ENCODE peak calls at places on chromosomes 4 and X, in four cellular contexts. G, W, S and V are unnamed samples.

GRCh38 chrX:154429708-154430107 is 1.2 kb downstream of the ATP6AP1 start:
- DNase-seq in W (no peak), S (no peak), G (no peak), V (peak; percentile 44)

GRCh38 chr4:113173865-113174264 is 124.4 kb downstream of the ANK2 start:
- DNase-seq in W (no peak), G (no peak), S (no peak), V (no peak)

GRCh38 chr4:121164291-121164690 is at the start of gene TNIP3:
- DNase-seq in S (no peak), G (no peak), W (no peak), V (no peak)

GRCh38 chrX:48498374-48498809 is 10.4 kb upstream of the PORCN start:
- DNase-seq in G (no peak), S (no peak), W (no peak), V (no peak)

GRCh38 chr4:153448003-153448731 is 18.0 kb upstream of the TMEM131L start:
- DNase-seq in G (no peak), S (no peak), W (no peak), V (no peak)

GRCh38 chr4:176660561-176660960 is 132.2 kb downstream of the VEGFC start:
- DNase-seq in W (no peak), S (no peak), G (no peak), V (peak; percentile 26)

GRCh38 chrX:30570505-30570904 is 7.1 kb downstream of the TASL start:
- DNase-seq in S (no peak), W (no peak), G (no peak), V (no peak)

GRCh38 chrX:76427560-76428242 is at the start of gene MAGEE1:
- DNase-seq in G (peak; percentile 82), S (peak; percentile 53), W (no peak), V (peak; percentile 75)

GRCh38 chr4:139207873-139208403 is 30.9 kb upstream of the ELF2 start:
- DNase-seq in G (no peak), W (no peak), S (no peak), V (no peak)

GRCh38 chr4:184575306-184575705 is 73.9 kb downstream of the CASP3 start:
- DNase-seq in S (no peak), W (no peak), G (no peak), V (no peak)

GRCh38 chr4:740656-741282 is 35.1 kb downstream of the PCGF3 start:
- DNase-seq in S (no peak), W (no peak), G (no peak), V (no peak)
- H3K27ac ChIP-seq in S (no peak overlapping the region), W (no peak overlapping the region), G (no peak overlapping the region), V (no peak overlapping the region)

GRCh38 chr4:26613242-26613641 is 29.4 kb downstream of the TBC1D19 start:
- DNase-seq in S (no peak), G (no peak), W (no peak), V (no peak)

GRCh38 chr4:26609868-26610267 is 26.0 kb downstream of the TBC1D19 start:
- DNase-seq in W (no peak), S (no peak), G (no peak), V (no peak)

GRCh38 chr4:26611879-26612278 is 28.0 kb downstream of the TBC1D19 start:
- DNase-seq in G (no peak), W (no peak), S (no peak), V (no peak)

GRCh38 chr4:26609398-26609797 is 25.5 kb downstream of the TBC1D19 start:
- DNase-seq in S (no peak), G (no peak), W (no peak), V (no peak)

GRCh38 chr4:26613735-26614134 is 29.9 kb downstream of the TBC1D19 start:
- DNase-seq in S (no peak), W (no peak), G (no peak), V (no peak)
- H3K27ac ChIP-seq in S (no peak overlapping the region), W (no peak overlapping the region), G (no peak overlapping the region), V (no peak overlapping the region)

DNA sequence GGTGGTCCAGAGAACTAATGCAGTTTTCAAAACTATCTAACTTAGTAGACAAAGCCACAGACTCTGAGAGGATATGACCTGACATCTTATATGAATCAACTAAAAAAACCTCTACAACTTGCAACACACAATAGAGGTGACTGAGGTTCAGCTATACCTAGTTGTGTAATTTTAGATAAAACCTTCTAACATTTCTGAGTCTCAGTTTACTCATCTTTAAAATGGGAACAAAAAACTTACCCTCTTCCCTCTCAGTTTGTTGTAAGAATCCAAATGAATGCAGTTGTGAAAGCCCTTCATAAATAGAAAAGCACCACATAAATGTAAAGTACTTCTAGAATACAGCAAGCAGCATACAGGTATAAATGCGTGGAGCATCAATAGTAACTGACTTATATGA is 5.9 kb downstream of the SH3D19 start:
- DNase-seq in G (no peak), S (no peak), W (no peak), V (no peak)
- H3K27ac ChIP-seq in G (no peak overlapping the region), S (no peak overlapping the region), W (no peak overlapping the region), V (no peak overlapping the region)

GRCh38 chr4:2400841-2401609 is 17.4 kb downstream of the ZFYVE28 start:
- DNase-seq in W (no peak), G (peak; percentile 79), S (no peak), V (no peak)

GRCh38 chr4:2402453-2402852 is 16.0 kb downstream of the ZFYVE28 start:
- DNase-seq in G (no peak), W (no peak), S (no peak), V (no peak)

GRCh38 chr4:2401610-2401983 is 16.8 kb downstream of the ZFYVE28 start:
- DNase-seq in S (no peak), G (no peak), W (no peak), V (no peak)

GRCh38 chr4:2402053-2402452 is 16.4 kb downstream of the ZFYVE28 start:
- DNase-seq in S (peak; percentile 67), W (no peak), G (peak; percentile 80), V (peak; percentile 96)

GRCh38 chr4:2402941-2403340 is 15.5 kb downstream of the ZFYVE28 start:
- DNase-seq in S (no peak), G (no peak), W (no peak), V (no peak)
- H3K27ac ChIP-seq in S (no peak overlapping the region), G (no peak overlapping the region), W (no peak overlapping the region), V (no peak overlapping the region)

GRCh38 chr4:169690787-169691186 is 67.0 kb downstream of the HPF1 start:
- DNase-seq in G (no peak), W (no peak), S (no peak), V (no peak)

DNA sequence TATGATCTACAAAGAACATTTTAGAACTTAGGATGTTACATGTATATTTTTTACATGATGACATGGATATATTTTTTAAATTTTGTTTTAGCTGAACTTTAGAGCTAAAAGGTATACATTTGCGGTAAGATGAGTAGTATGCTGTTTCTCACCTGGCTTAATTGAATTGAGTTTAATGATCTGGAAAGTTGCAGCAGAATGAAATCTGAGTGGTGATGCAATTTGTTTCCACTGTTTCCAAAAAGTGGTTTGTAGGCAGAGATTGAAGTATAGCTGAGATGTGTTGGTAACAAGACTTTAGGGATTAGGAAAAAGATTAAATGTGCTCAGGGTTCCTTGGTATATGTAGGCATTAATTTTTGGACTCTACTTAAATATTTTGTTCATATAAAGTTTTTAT is 68.1 kb downstream of the HPF1 start:
- DNase-seq in W (no peak), S (no peak), G (no peak), V (no peak)
- H3K27ac ChIP-seq in W (no peak overlapping the region), S (no peak overlapping the region), G (no peak overlapping the region), V (no peak overlapping the region)

DNA sequence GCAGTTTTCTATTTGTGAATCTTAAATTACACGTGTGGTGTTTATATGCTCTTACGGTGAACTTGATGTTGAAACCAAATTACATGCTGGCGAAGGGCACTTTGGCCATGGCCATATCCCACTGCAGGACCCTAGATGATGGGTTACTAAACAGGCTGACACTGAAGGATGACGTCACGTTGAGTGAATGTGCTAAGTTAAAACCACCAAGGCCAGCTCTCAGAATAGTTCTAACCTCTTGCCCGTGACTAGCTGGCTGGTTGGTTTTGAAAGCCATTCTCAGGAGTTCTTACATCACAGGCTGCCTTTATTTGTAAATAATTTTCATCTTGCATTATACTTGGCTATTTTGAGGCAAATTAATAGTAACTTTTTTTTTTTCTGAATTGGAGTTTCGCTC is 41.3 kb upstream of the PHEX start:
- DNase-seq in G (no peak), W (no peak), S (no peak), V (no peak)
- H3K27ac ChIP-seq in G (no peak overlapping the region), W (no peak overlapping the region), S (no peak overlapping the region), V (no peak overlapping the region)

DNA sequence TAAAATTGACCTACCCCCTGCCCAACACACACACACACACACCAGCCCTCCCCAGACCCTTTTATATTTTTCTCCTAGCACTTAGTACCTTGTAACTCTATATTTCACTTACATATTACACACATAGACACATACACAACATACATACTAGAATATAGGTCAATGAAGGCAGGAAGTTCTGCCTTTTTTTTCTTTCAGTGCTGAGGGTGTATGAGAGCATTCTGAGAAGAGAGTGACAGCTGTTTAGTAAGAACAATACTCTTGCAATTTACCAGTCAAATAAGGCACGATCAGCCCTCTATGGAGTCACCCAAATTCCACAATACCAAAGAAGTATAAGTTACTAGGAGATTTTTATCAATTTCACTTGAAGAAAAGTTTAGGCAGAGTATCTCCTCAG is 33.5 kb downstream of the ACE2 start:
- DNase-seq in S (no peak), G (no peak), W (no peak), V (no peak)
- H3K27ac ChIP-seq in S (no peak overlapping the region), G (no peak overlapping the region), W (no peak overlapping the region), V (no peak overlapping the region)

GRCh38 chr4:53592686-53593641 is 1.7 kb upstream of the LNX1 start:
- DNase-seq in S (no peak), W (no peak), G (peak; percentile 90), V (no peak)
- H3K27ac ChIP-seq in S (no peak overlapping the region), W (peak overlapping the region; percentile 82), G (peak overlapping the region; percentile 96), V (no peak overlapping the region)

GRCh38 chr4:147570616-147571015 is 46.6 kb upstream of the TMEM184C start:
- DNase-seq in S (no peak), G (no peak), W (no peak), V (no peak)

GRCh38 chr4:147567276-147567675 is 49.9 kb upstream of the TMEM184C start:
- DNase-seq in G (no peak), S (no peak), W (no peak), V (no peak)

GRCh38 chr4:147566762-147567161 is 50.4 kb upstream of the TMEM184C start:
- DNase-seq in W (no peak), G (no peak), S (no peak), V (no peak)

GRCh38 chr4:147576084-147576483 is 41.1 kb upstream of the TMEM184C start:
- DNase-seq in W (no peak), G (no peak), S (no peak), V (no peak)

DNA sequence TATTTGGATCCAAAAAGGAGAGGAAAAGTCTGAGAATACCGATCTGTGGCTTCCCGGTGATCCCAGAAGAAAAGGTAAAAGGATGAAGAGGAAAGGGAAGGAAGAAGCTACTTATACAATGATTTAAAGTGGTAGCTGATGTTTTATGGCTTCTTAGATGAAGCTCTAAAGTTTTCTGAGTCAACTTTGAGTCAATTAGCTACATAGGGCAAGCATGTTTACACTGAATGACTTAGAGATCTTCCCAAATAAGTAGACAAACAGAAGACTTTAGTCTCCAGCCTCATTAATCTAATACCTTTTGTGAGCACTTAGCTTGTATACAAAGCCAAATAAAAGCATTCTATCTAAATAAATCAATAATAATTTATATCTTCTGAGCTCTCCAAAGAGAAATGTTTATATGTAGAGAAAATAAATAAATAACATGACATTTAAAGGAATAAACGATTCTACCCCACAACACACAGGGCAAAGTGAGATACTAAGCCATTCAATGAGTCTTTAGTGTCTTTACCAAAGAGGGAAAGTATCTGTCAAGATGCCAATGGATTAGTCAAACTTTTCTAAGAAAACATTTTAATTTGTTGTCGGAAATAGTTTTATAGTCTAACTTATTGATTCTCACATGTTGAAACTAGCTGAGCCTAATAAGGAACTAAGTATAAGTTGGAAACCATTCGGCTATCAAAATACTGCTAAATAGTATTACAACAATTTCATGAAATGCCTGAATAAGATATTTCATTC is 46.0 kb upstream of the TMEM184C start:
- DNase-seq in G (no peak), S (no peak), W (no peak), V (no peak)
- H3K27ac ChIP-seq in G (no peak overlapping the region), S (no peak overlapping the region), W (no peak overlapping the region), V (no peak overlapping the region)